ENCODE peak calls at places on chromosomes 4 and X, in six cellular contexts. E, S, W, L, Z and K are unnamed samples.

GRCh38 chr4:108168672-108169562 is at the start of gene LEF1:
- DNase-seq in E (no peak), S (peak), W (peak), L (no peak), Z (peak), K (peak)

GRCh38 chr4:71634364-71634763 is 149.5 kb downstream of the GC start:
- DNase-seq in E (no peak), S (no peak), W (no peak), L (no peak), Z (no peak), K (no peak)

GRCh38 chr4:54231419-54232150 is 2.5 kb downstream of the PDGFRA start:
- DNase-seq in E (no peak), S (no peak), W (no peak), L (peak), Z (no peak), K (peak)

GRCh38 chrX:37905436-37906147 is 58.2 kb upstream of the DYNLT3 start:
- DNase-seq in E (no peak), S (peak), W (no peak), L (peak), Z (no peak), K (no peak)

GRCh38 chrX:106897259-106897658 is 5.9 kb downstream of the RIPPLY1 start:
- DNase-seq in E (peak), S (no peak), W (no peak), L (no peak), Z (no peak), K (peak)

GRCh38 chr4:188162698-188163097 is 23.5 kb downstream of the TRIML1 start:
- DNase-seq in E (no peak), S (no peak), W (no peak), L (peak), Z (no peak), K (no peak)

GRCh38 chrX:134544189-134544588 is 84.2 kb downstream of the HPRT1 start:
- DNase-seq in E (no peak), S (no peak), W (no peak), L (no peak), Z (no peak), K (no peak)

GRCh38 chrX:22090181-22090580 is 58.1 kb downstream of the PHEX start:
- DNase-seq in E (no peak), S (no peak), W (no peak), L (no peak), Z (no peak), K (no peak)

GRCh38 chrX:83759872-83760271 is 101.1 kb upstream of the CYLC1 start:
- DNase-seq in E (no peak), S (peak), W (no peak), L (no peak), Z (no peak), K (no peak)

GRCh38 chrX:91108761-91109160 is 325.9 kb upstream of the PABPC5 start:
- DNase-seq in E (no peak), S (no peak), W (no peak), L (no peak), Z (no peak), K (no peak)

GRCh38 chr4:55183926-55184599 is 58.7 kb upstream of the KDR start:
- DNase-seq in E (peak), S (no peak), W (no peak), L (no peak), Z (no peak), K (peak)

GRCh38 chrX:46461653-46462191 is 83.5 kb downstream of the ZNF674 start:
- DNase-seq in E (no peak), S (no peak), W (no peak), L (no peak), Z (no peak), K (no peak)

GRCh38 chr4:17613761-17614415 is 553 bp upstream of the MED28 start:
- DNase-seq in E (peak), S (peak), W (no peak), L (no peak), Z (peak), K (peak)

GRCh38 chr4:122341906-122342305 is 36.9 kb upstream of the ADAD1 start:
- DNase-seq in E (peak), S (no peak), W (no peak), L (no peak), Z (no peak), K (peak)

GRCh38 chr4:91997045-91997444 is 306.7 kb upstream of the GRID2 start:
- DNase-seq in E (no peak), S (no peak), W (no peak), L (no peak), Z (no peak), K (no peak)

GRCh38 chr4:118112647-118113046 is 78.4 kb downstream of the NDST3 start:
- DNase-seq in E (no peak), S (no peak), W (no peak), L (no peak), Z (no peak), K (no peak)